ENCODE peak calls at places on chromosomes 12 and 14, in eight cellular contexts. W, K, H, U, Y, B, C and V are unnamed samples.
A peak's percentile ranks its signal among the peaks of the same experiment; 100 is the strongest.

GRCh38 chr14:71371711-71372396 is 464.6 kb downstream of the PCNX1 start:
- DNase-seq in W (no peak), K (peak; percentile 36), H (peak; percentile 43), U (peak; percentile 75), Y (no peak), B (no peak), C (no peak), V (no peak)

GRCh38 chr12:58509116-58509885 is 411.0 kb downstream of the LRIG3 start:
- DNase-seq in W (no peak), K (no peak), H (no peak), U (peak; percentile 91), Y (no peak), B (no peak), C (no peak), V (no peak)

GRCh38 chr12:76623929-76624328 is 64.4 kb upstream of the OSBPL8 start:
- DNase-seq in W (no peak), K (peak; percentile 34), H (peak; percentile 94), U (peak; percentile 71), Y (no peak), B (no peak), C (no peak), V (no peak)

GRCh38 chr12:5456906-5457305 is 25.0 kb downstream of the NTF3 start:
- DNase-seq in W (no peak), K (peak; percentile 72), H (no peak), U (peak; percentile 82), Y (no peak), B (no peak), C (no peak), V (no peak)

GRCh38 chr14:99649219-99649618 is 4.3 kb downstream of the HHIPL1 start:
- DNase-seq in W (no peak), K (no peak), H (no peak), U (peak; percentile 62), Y (no peak), B (no peak), C (no peak), V (no peak)

GRCh38 chr12:3777206-3777809 is 24.4 kb upstream of the CRACR2A start:
- DNase-seq in W (no peak), K (peak; percentile 78), H (peak; percentile 48), U (peak; percentile 43), Y (no peak), B (no peak), C (no peak), V (no peak)

GRCh38 chr12:14961466-14962155 is at the start of gene ARHGDIB:
- DNase-seq in W (no peak), K (no peak), H (peak; percentile 73), U (no peak), Y (peak; percentile 32), B (peak; percentile 76), C (peak; percentile 76), V (no peak)

GRCh38 chr12:112973712-112974305 is 4.5 kb upstream of the OAS2 start:
- DNase-seq in W (no peak), K (no peak), H (no peak), U (no peak), Y (no peak), B (no peak), C (no peak), V (no peak)

GRCh38 chr14:106187176-106187670 is 660.8 kb downstream of the TMEM121 start:
- DNase-seq in W (no peak), K (no peak), H (no peak), U (no peak), Y (no peak), B (no peak), C (no peak), V (no peak)

GRCh38 chr14:55237999-55238680 is 33.1 kb upstream of the FBXO34 start:
- DNase-seq in W (no peak), K (no peak), H (no peak), U (no peak), Y (no peak), B (no peak), C (no peak), V (no peak)

GRCh38 chr12:127803545-127803944 is 463.4 kb upstream of the TMEM132C start:
- DNase-seq in W (no peak), K (peak; percentile 20), H (no peak), U (no peak), Y (no peak), B (no peak), C (no peak), V (no peak)

GRCh38 chr12:130803707-130804106 is 35.3 kb downstream of the STX2 start:
- DNase-seq in W (no peak), K (no peak), H (no peak), U (peak; percentile 50), Y (no peak), B (no peak), C (no peak), V (no peak)

GRCh38 chr14:95162641-95163040 is 5.3 kb upstream of the DICER1 start:
- DNase-seq in W (no peak), K (no peak), H (no peak), U (no peak), Y (no peak), B (no peak), C (no peak), V (no peak)

GRCh38 chr14:51596473-51596870 is 55.2 kb upstream of the FRMD6 start:
- DNase-seq in W (no peak), K (no peak), H (no peak), U (no peak), Y (no peak), B (no peak), C (no peak), V (no peak)

GRCh38 chr14:69335421-69335820 is 62.7 kb downstream of the ERH start:
- DNase-seq in W (no peak), K (peak; percentile 58), H (no peak), U (peak; percentile 33), Y (no peak), B (no peak), C (no peak), V (no peak)

GRCh38 chr12:115737895-115738294 is 539.6 kb downstream of the MED13L start:
- DNase-seq in W (no peak), K (no peak), H (no peak), U (no peak), Y (no peak), B (no peak), C (no peak), V (no peak)

GRCh38 chr12:43306066-43306465 is 245.9 kb downstream of the ADAMTS20 start:
- DNase-seq in W (peak; percentile 71), K (peak; percentile 85), H (no peak), U (peak; percentile 99), Y (no peak), B (no peak), C (no peak), V (no peak)

GRCh38 chr12:89832336-89832735 is 123.7 kb upstream of the ATP2B1 start:
- DNase-seq in W (no peak), K (no peak), H (no peak), U (no peak), Y (no peak), B (no peak), C (no peak), V (no peak)

GRCh38 chr12:22262309-22262708 is 72.2 kb downstream of the ST8SIA1 start:
- DNase-seq in W (no peak), K (no peak), H (no peak), U (no peak), Y (no peak), B (no peak), C (no peak), V (no peak)

GRCh38 chr12:68453876-68454275 is 121.7 kb upstream of the MDM1 start:
- DNase-seq in W (no peak), K (no peak), H (no peak), U (no peak), Y (no peak), B (no peak), C (no peak), V (no peak)

GRCh38 chr12:68451261-68452091 is 119.3 kb upstream of the MDM1 start:
- DNase-seq in W (peak; percentile 76), K (peak; percentile 69), H (peak; percentile 24), U (peak; percentile 89), Y (peak; percentile 15), B (no peak), C (no peak), V (peak; percentile 2)

GRCh38 chr12:68450947-68451260 is 118.7 kb upstream of the MDM1 start:
- DNase-seq in W (no peak), K (no peak), H (no peak), U (no peak), Y (no peak), B (no peak), C (no peak), V (no peak)

GRCh38 chr12:68454855-68455254 is 122.7 kb upstream of the MDM1 start:
- DNase-seq in W (no peak), K (no peak), H (no peak), U (no peak), Y (no peak), B (no peak), C (no peak), V (no peak)

GRCh38 chr12:68453278-68453677 is 121.1 kb upstream of the MDM1 start:
- DNase-seq in W (no peak), K (no peak), H (no peak), U (no peak), Y (no peak), B (no peak), C (no peak), V (no peak)
- H3K4me1 ChIP-seq in W (peaks cover 39% of the 10 kb centered on the region), K (peaks cover 22% of the 10 kb centered on the region), H (no peaks in the 10 kb centered on the region), U (peaks cover 9% of the 10 kb centered on the region), Y (peaks cover 50% of the 10 kb centered on the region), B (peaks cover 76% of the 10 kb centered on the region), C (peaks cover 7% of the 10 kb centered on the region), V (peaks cover 21% of the 10 kb centered on the region)

GRCh38 chr12:49946497-49946896 is 4.0 kb upstream of the AQP2 start:
- DNase-seq in W (no peak), K (no peak), H (no peak), U (no peak), Y (no peak), B (no peak), C (no peak), V (no peak)
- H3K4me1 ChIP-seq in W (peaks cover 9% of the 10 kb centered on the region), K (peaks cover 26% of the 10 kb centered on the region), H (no peaks in the 10 kb centered on the region), U (no peaks in the 10 kb centered on the region), Y (peaks cover 12% of the 10 kb centered on the region), B (peaks cover 9% of the 10 kb centered on the region), C (peaks cover 6% of the 10 kb centered on the region), V (no peaks in the 10 kb centered on the region)

DNA sequence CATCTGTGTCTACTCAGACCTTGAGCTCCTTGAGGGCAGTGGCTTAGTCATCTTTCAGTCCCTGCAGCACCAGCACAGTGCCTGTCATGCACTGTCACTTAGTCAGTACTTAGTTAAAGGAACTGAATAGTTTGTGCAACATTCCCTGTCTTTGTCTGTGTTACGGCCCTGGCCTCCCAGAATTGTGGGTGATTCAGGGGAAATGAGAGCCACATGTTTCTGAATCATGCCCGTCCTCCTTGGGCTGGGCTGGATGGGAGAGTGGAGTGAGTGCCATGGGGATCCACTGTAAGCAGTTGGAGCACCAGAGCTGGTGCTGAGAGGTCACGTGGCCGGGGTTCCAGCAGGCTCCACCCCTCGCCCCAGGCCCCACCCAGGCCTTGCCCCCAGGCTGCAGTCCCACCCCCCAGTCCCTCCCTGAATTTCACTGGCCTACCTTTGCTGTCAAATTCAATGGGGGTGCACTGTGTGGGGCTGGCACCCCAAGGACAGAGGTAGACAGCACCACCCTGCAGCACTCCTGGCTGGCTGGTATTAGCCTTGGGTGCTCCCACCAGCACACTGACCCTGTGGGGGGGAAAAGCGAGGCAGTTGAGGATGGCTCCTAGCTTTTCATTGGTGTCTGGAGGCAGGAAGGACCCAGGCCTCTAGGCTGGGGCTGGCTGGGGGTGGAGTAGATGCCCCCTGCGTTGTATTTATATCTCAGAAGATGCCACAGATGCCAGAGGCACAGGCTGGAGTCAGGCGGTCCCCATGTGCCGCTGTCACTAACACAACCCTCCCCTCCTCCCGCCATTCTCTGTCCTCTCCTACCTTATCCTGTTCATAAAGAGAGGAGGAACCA is 7.4 kb downstream of the ITGA5 start:
- DNase-seq in W (peak; percentile 90), K (peak; percentile 94), H (no peak), U (peak; percentile 96), Y (peak; percentile 68), B (peak; percentile 37), C (peak; percentile 76), V (no peak)
- H3K4me1 ChIP-seq in W (peaks cover 97% of the 10 kb centered on the region), K (peaks cover 68% of the 10 kb centered on the region), H (no peaks in the 10 kb centered on the region), U (peaks cover 30% of the 10 kb centered on the region), Y (peaks cover 100% of the 10 kb centered on the region), B (peaks cover 65% of the 10 kb centered on the region), C (no peaks in the 10 kb centered on the region), V (peaks cover 68% of the 10 kb centered on the region)

GRCh38 chr14:29926228-29926627 is 1.4 kb downstream of the PRKD1 start:
- DNase-seq in W (no peak), K (peak; percentile 28), H (no peak), U (no peak), Y (no peak), B (no peak), C (no peak), V (no peak)
- H3K4me1 ChIP-seq in W (peaks cover 32% of the 10 kb centered on the region), K (peaks cover 43% of the 10 kb centered on the region), H (no peaks in the 10 kb centered on the region), U (peaks cover 5% of the 10 kb centered on the region), Y (peaks cover 33% of the 10 kb centered on the region), B (no peaks in the 10 kb centered on the region), C (peaks cover 9% of the 10 kb centered on the region), V (peaks cover 35% of the 10 kb centered on the region)